ENCODE peak calls at places on chromosomes 16 and 17, in seven cellular contexts. U, Z, W, L, G, F and R are unnamed samples.
A peak's percentile ranks its signal among the peaks of the same experiment; 100 is the strongest.

GRCh38 chr16:369866-370436 is 387 bp downstream of the MRPL28 start:
- DNase-seq in U (no peak), Z (peak; percentile 44), W (no peak), L (peak; percentile 47), G (no peak), F (no peak), R (peak; percentile 18)

GRCh38 chr17:80955673-80956306 is 35.9 kb upstream of the CHMP6 start:
- DNase-seq in U (no peak), Z (no peak), W (no peak), L (peak; percentile 67), G (no peak), F (no peak), R (no peak)

GRCh38 chr17:59487161-59487873 is 78.1 kb upstream of the DHX40 start:
- DNase-seq in U (no peak), Z (no peak), W (no peak), L (no peak), G (no peak), F (peak; percentile 53), R (no peak)

GRCh38 chr17:33838281-33838680 is 416.8 kb upstream of the CCL2 start:
- DNase-seq in U (no peak), Z (no peak), W (no peak), L (no peak), G (no peak), F (no peak), R (no peak)

GRCh38 chr17:67054608-67055007 is 10.3 kb downstream of the CACNG1 start:
- DNase-seq in U (no peak), Z (no peak), W (no peak), L (no peak), G (no peak), F (no peak), R (no peak)

GRCh38 chr17:29048440-29049360 is 5.8 kb downstream of the PIPOX start:
- DNase-seq in U (no peak), Z (no peak), W (peak; percentile 93), L (peak; percentile 65), G (no peak), F (no peak), R (peak; percentile 29)

GRCh38 chr16:83952940-83953795 is at the start of gene OSGIN1:
- DNase-seq in U (peak; percentile 98), Z (peak; percentile 96), W (peak; percentile 77), L (peak; percentile 59), G (peak; percentile 96), F (peak; percentile 92), R (peak; percentile 91)

GRCh38 chr17:41168121-41168520 is at the start of gene KRTAP4-3:
- DNase-seq in U (no peak), Z (no peak), W (no peak), L (no peak), G (no peak), F (no peak), R (no peak)

GRCh38 chr17:45147102-45147580 is 1.1 kb upstream of the HEXIM1 start:
- DNase-seq in U (peak; percentile 73), Z (peak; percentile 66), W (no peak), L (peak; percentile 92), G (no peak), F (peak; percentile 71), R (no peak)

GRCh38 chr17:6544770-6545169 is 11.6 kb downstream of the PITPNM3 start:
- DNase-seq in U (no peak), Z (no peak), W (no peak), L (peak; percentile 31), G (no peak), F (no peak), R (no peak)

GRCh38 chr17:57422574-57423164 is 166.3 kb downstream of the MSI2 start:
- DNase-seq in U (no peak), Z (no peak), W (no peak), L (no peak), G (peak; percentile 38), F (peak; percentile 60), R (peak; percentile 53)

GRCh38 chr17:19470529-19471261 is 59.7 kb downstream of the RNF112 start:
- DNase-seq in U (peak; percentile 29), Z (peak; percentile 35), W (no peak), L (peak; percentile 44), G (peak; percentile 77), F (peak; percentile 59), R (no peak)

GRCh38 chr17:21165922-21166598 is 39.3 kb downstream of the DHRS7B start:
- DNase-seq in U (no peak), Z (no peak), W (no peak), L (no peak), G (no peak), F (peak; percentile 62), R (no peak)

GRCh38 chr17:55402374-55402773 is 19.3 kb downstream of the MMD start:
- DNase-seq in U (no peak), Z (no peak), W (no peak), L (no peak), G (no peak), F (no peak), R (peak; percentile 16)

GRCh38 chr16:59632266-59632855 is 898.2 kb upstream of the GOT2 start:
- DNase-seq in U (no peak), Z (no peak), W (no peak), L (no peak), G (peak; percentile 83), F (peak; percentile 66), R (peak; percentile 51)

GRCh38 chr16:30490210-30490609 is 17.7 kb downstream of the ITGAL start:
- DNase-seq in U (no peak), Z (no peak), W (no peak), L (peak; percentile 51), G (no peak), F (peak; percentile 5), R (no peak)

GRCh38 chr16:30491229-30491628 is 18.7 kb downstream of the ITGAL start:
- DNase-seq in U (no peak), Z (no peak), W (no peak), L (no peak), G (no peak), F (no peak), R (no peak)

GRCh38 chr16:30491744-30492308 is 19.3 kb downstream of the ITGAL start:
- DNase-seq in U (peak; percentile 42), Z (no peak), W (no peak), L (no peak), G (peak; percentile 79), F (peak; percentile 77), R (peak; percentile 81)

GRCh38 chr16:30494028-30494427 is 21.5 kb downstream of the ITGAL start:
- DNase-seq in U (no peak), Z (no peak), W (no peak), L (no peak), G (no peak), F (no peak), R (no peak)

GRCh38 chr16:30494709-30495108 is 22.2 kb downstream of the ITGAL start:
- DNase-seq in U (no peak), Z (no peak), W (no peak), L (no peak), G (no peak), F (no peak), R (no peak)
- H3K4me3 ChIP-seq in U (no peak overlapping the region), Z (no peak overlapping the region), W (no peak overlapping the region), L (no peak overlapping the region), G (no peak overlapping the region), F (no peak overlapping the region), R (no peak overlapping the region)

GRCh38 chr17:72004476-72005331 is 116.1 kb upstream of the SOX9 start:
- DNase-seq in U (no peak), Z (no peak), W (no peak), L (no peak), G (no peak), F (peak; percentile 51), R (peak; percentile 25)

GRCh38 chr17:72008236-72008874 is 112.5 kb upstream of the SOX9 start:
- DNase-seq in U (no peak), Z (no peak), W (no peak), L (no peak), G (peak; percentile 45), F (no peak), R (peak; percentile 36)

GRCh38 chr17:72004011-72004427 is 116.8 kb upstream of the SOX9 start:
- DNase-seq in U (no peak), Z (no peak), W (no peak), L (no peak), G (no peak), F (peak; percentile 58), R (peak; percentile 30)

GRCh38 chr17:72005332-72006163 is 115.3 kb upstream of the SOX9 start:
- DNase-seq in U (no peak), Z (no peak), W (no peak), L (no peak), G (no peak), F (no peak), R (no peak)
- TF ChIP-seq CTCF in U (no peak), Z (no peak), W (no peak), L (no peak), G (no peak), F (no peak), R (no peak)

DNA sequence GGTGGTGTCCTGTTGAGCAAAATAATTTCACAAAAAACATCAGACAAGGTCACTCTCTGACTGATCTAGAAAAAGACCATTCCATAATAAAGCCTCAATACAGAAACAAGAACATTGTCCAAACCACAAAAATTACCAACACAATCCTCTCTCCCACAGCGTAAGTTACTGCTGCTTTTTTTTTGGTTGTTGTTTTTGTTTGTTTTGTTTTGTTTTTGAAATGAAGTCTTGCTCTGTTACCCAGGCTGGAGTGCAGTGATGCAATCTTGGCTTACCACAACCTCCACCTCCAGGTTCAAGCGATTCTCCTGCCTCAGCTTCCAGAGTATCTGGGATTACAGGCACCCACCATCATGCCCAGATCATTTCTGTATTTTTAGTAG is 1.5 kb upstream of the KCTD13 start:
- DNase-seq in U (no peak), Z (no peak), W (no peak), L (no peak), G (no peak), F (peak; percentile 66), R (no peak)
- H3K4me3 ChIP-seq in U (no peak overlapping the region), Z (no peak overlapping the region), W (no peak overlapping the region), L (no peak overlapping the region), G (no peak overlapping the region), F (no peak overlapping the region), R (no peak overlapping the region)

GRCh38 chr17:61323015-61323379 is 76.6 kb upstream of the TBX2 start:
- DNase-seq in U (no peak), Z (no peak), W (no peak), L (no peak), G (peak; percentile 45), F (no peak), R (no peak)
- TF ChIP-seq CTCF in U (no peak), Z (no peak), W (no peak), L (no peak), G (no peak), F (no peak), R (no peak)

DNA sequence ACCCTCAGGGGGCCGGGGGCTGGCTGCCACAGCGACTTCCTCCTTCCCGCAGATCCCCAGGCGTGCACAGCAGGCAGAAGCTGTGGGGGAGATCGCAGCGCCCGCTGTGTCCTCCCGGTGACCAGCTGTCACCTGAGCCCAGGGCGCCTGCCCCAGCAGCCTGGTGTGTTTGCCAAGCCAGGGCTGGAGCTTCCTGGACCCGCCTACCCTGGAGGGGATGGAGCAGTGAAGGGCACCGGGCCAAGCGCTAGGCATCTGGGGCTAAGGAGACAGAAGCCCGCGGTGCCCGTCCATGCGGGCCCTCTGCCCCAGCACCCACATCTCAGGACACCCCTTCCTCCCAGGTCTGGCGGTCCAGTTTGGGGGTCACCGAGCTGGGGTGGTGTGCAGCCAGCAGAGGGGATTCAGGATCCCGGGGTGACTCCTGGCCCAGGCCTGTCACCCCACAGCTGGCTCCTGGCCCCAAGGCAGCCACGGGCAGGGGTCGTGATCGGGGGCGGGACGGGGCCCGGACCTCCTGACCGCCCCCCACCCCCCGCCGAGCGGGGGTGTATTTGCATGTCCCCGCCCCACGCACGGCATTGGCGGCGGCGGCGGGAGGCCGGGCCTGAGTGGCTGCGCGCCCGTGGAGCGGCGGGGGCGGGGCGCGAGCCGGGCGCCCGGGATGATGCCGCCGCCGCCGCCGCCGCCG is at the start of gene RAB26:
- DNase-seq in U (peak; percentile 99), Z (peak; percentile 95), W (peak; percentile 94), L (peak; percentile 92), G (peak; percentile 44), F (no peak), R (peak; percentile 44)
- H3K4me3 ChIP-seq in U (peak within 1 kb of the TSS; percentile 39), Z (peak within 1 kb of the TSS; percentile 53), W (peak within 1 kb of the TSS; percentile 56), L (peak within 1 kb of the TSS; percentile 70), G (peak within 1 kb of the TSS; percentile 10), F (peak within 1 kb of the TSS; percentile 37), R (peak within 1 kb of the TSS; percentile 17)